ENCODE peak calls at places on chromosomes 13 and 19, in four cellular contexts. One of them, this sample, is unnamed.

GRCh38 chr13:74438911-74439310 is 304.7 kb upstream of the KLF12 start:
- DNase-seq in lower leg skin: no peak
- DNase-seq in adrenal gland: no peak
- DNase-seq in tibial nerve: no peak
- DNase-seq in this sample: no peak

GRCh38 chr13:36359301-36359950 is 13.2 kb upstream of the SPART start:
- DNase-seq in lower leg skin: no peak
- DNase-seq in adrenal gland: peak
- DNase-seq in tibial nerve: no peak
- DNase-seq in this sample: no peak

GRCh38 chr13:89920461-89920860 is 1427.0 kb upstream of the MIR17HG start:
- DNase-seq in lower leg skin: no peak
- DNase-seq in adrenal gland: no peak
- DNase-seq in tibial nerve: no peak
- DNase-seq in this sample: no peak

GRCh38 chr13:46622918-46623256 is 69.9 kb downstream of the LRCH1 start:
- DNase-seq in lower leg skin: no peak
- DNase-seq in adrenal gland: peak
- DNase-seq in tibial nerve: no peak
- DNase-seq in this sample: peak

GRCh38 chr19:44795398-44795987 is 13.4 kb upstream of the BCAM start:
- DNase-seq in lower leg skin: no peak
- DNase-seq in adrenal gland: no peak
- DNase-seq in tibial nerve: no peak
- DNase-seq in this sample: no peak

GRCh38 chr19:14112809-14113385 is 4.7 kb downstream of the PRKACA start:
- DNase-seq in lower leg skin: no peak
- DNase-seq in adrenal gland: peak
- DNase-seq in tibial nerve: peak
- DNase-seq in this sample: no peak

GRCh38 chr13:30453727-30454126 is 12.0 kb downstream of the HMGB1 start:
- DNase-seq in lower leg skin: no peak
- DNase-seq in adrenal gland: no peak
- DNase-seq in tibial nerve: no peak
- DNase-seq in this sample: no peak

GRCh38 chr19:49585023-49585422 is 3.9 kb downstream of the PRRG2 start:
- DNase-seq in lower leg skin: no peak
- DNase-seq in adrenal gland: no peak
- DNase-seq in tibial nerve: no peak
- DNase-seq in this sample: no peak

GRCh38 chr19:55599468-55600335 is at the start of the genes FIZ1 and ZNF524:
- DNase-seq in lower leg skin: peak
- DNase-seq in adrenal gland: peak
- DNase-seq in tibial nerve: peak
- DNase-seq in this sample: peak
- TF ChIP-seq POLR2A in lower leg skin: no peak
- TF ChIP-seq POLR2A in adrenal gland: no peak
- TF ChIP-seq POLR2A in tibial nerve: no peak
- TF ChIP-seq POLR2A in this sample: no peak

GRCh38 chr19:34135401-34135800 is 36.9 kb upstream of the LSM14A start:
- DNase-seq in lower leg skin: peak
- DNase-seq in adrenal gland: no peak
- DNase-seq in tibial nerve: no peak
- DNase-seq in this sample: no peak

GRCh38 chr19:34135033-34135370 is 37.3 kb upstream of the LSM14A start:
- DNase-seq in lower leg skin: peak
- DNase-seq in adrenal gland: no peak
- DNase-seq in tibial nerve: no peak
- DNase-seq in this sample: peak

GRCh38 chr19:34131100-34131499 is 41.2 kb upstream of the LSM14A start:
- DNase-seq in lower leg skin: peak
- DNase-seq in adrenal gland: no peak
- DNase-seq in tibial nerve: no peak
- DNase-seq in this sample: no peak

GRCh38 chr19:34136127-34136526 is 36.2 kb upstream of the LSM14A start:
- DNase-seq in lower leg skin: peak
- DNase-seq in adrenal gland: no peak
- DNase-seq in tibial nerve: no peak
- DNase-seq in this sample: no peak

DNA sequence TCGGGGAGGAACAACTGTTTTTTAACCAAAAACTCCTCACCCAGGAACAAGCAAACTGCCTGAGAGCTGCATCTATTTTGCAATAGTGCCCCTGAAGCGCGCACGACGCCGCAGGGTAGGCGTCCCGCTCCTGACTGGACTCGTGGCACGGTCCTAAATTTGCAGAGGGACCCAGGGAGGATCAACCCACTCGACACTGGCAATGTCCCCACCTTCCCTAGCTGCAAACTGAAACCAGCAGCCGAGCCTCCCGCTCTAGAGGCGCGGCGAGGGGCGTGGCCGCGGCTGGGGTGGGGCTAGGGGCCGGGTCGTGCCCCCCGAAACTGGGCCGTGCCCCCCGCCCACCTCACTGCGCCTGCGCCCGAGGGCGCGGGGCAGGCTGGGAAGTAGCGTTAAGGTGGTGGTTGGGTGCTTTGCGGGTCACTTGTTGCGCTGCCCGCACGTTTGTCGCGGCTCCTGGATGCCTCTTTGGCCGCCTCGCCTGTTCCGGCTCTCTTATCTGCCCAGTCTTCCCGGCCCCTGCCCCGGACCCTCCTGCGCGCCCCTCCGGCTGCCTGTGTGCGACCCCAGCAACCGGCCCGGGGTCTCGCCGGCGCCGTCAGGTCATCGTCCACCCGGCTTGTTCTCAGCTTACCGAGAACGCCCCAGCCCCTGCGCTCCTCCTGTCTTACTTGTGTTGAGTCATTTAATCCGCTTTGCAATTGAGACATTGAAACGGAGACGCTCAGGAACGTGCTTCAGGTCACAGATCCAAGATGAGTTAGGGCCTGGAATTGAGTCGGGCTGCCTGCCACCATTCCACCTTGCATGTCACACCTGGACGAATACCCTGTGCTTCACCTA is 37.9 kb upstream of the LSM14A start:
- DNase-seq in lower leg skin: peak
- DNase-seq in adrenal gland: peak
- DNase-seq in tibial nerve: peak
- DNase-seq in this sample: peak
- TF ChIP-seq POLR2A in lower leg skin: no peak
- TF ChIP-seq POLR2A in adrenal gland: peak
- TF ChIP-seq POLR2A in tibial nerve: peak
- TF ChIP-seq POLR2A in this sample: peak

GRCh38 chr19:41325640-41325946 is 15.6 kb downstream of the CCDC97 start:
- DNase-seq in lower leg skin: no peak
- DNase-seq in adrenal gland: no peak
- DNase-seq in tibial nerve: no peak
- DNase-seq in this sample: no peak

GRCh38 chr19:41324231-41324702 is 14.3 kb downstream of the CCDC97 start:
- DNase-seq in lower leg skin: no peak
- DNase-seq in adrenal gland: no peak
- DNase-seq in tibial nerve: no peak
- DNase-seq in this sample: no peak

GRCh38 chr19:41325947-41326706 is 16.2 kb downstream of the CCDC97 start:
- DNase-seq in lower leg skin: no peak
- DNase-seq in adrenal gland: no peak
- DNase-seq in tibial nerve: no peak
- DNase-seq in this sample: peak

GRCh38 chr19:41323430-41324125 is 13.6 kb downstream of the CCDC97 start:
- DNase-seq in lower leg skin: peak
- DNase-seq in adrenal gland: peak
- DNase-seq in tibial nerve: peak
- DNase-seq in this sample: peak

GRCh38 chr19:41324921-41325639 is 15.1 kb downstream of the CCDC97 start:
- DNase-seq in lower leg skin: peak
- DNase-seq in adrenal gland: peak
- DNase-seq in tibial nerve: no peak
- DNase-seq in this sample: peak
- TF ChIP-seq POLR2A in lower leg skin: no peak
- TF ChIP-seq POLR2A in adrenal gland: no peak
- TF ChIP-seq POLR2A in tibial nerve: no peak
- TF ChIP-seq POLR2A in this sample: peak

GRCh38 chr19:16000024-16000687 is 51.3 kb downstream of the OR10H4 start:
- DNase-seq in lower leg skin: no peak
- DNase-seq in adrenal gland: no peak
- DNase-seq in tibial nerve: no peak
- DNase-seq in this sample: no peak

GRCh38 chr19:16002985-16003384 is 54.2 kb downstream of the OR10H4 start:
- DNase-seq in lower leg skin: no peak
- DNase-seq in adrenal gland: no peak
- DNase-seq in tibial nerve: no peak
- DNase-seq in this sample: no peak

GRCh38 chr19:16001481-16002312 is 52.9 kb downstream of the OR10H4 start:
- DNase-seq in lower leg skin: no peak
- DNase-seq in adrenal gland: no peak
- DNase-seq in tibial nerve: no peak
- DNase-seq in this sample: no peak

GRCh38 chr19:16005925-16006324 is 57.1 kb downstream of the OR10H4 start:
- DNase-seq in lower leg skin: no peak
- DNase-seq in adrenal gland: no peak
- DNase-seq in tibial nerve: no peak
- DNase-seq in this sample: no peak

GRCh38 chr19:16002380-16002779 is 53.6 kb downstream of the OR10H4 start:
- DNase-seq in lower leg skin: no peak
- DNase-seq in adrenal gland: no peak
- DNase-seq in tibial nerve: no peak
- DNase-seq in this sample: no peak
- TF ChIP-seq POLR2A in lower leg skin: no peak
- TF ChIP-seq POLR2A in adrenal gland: no peak
- TF ChIP-seq POLR2A in tibial nerve: no peak
- TF ChIP-seq POLR2A in this sample: no peak

GRCh38 chr19:3572855-3573161 is at the start of gene HMG20B:
- DNase-seq in lower leg skin: no peak
- DNase-seq in adrenal gland: no peak
- DNase-seq in tibial nerve: no peak
- DNase-seq in this sample: no peak
- TF ChIP-seq POLR2A in lower leg skin: no peak
- TF ChIP-seq POLR2A in adrenal gland: peak
- TF ChIP-seq POLR2A in tibial nerve: peak
- TF ChIP-seq POLR2A in this sample: no peak

DNA sequence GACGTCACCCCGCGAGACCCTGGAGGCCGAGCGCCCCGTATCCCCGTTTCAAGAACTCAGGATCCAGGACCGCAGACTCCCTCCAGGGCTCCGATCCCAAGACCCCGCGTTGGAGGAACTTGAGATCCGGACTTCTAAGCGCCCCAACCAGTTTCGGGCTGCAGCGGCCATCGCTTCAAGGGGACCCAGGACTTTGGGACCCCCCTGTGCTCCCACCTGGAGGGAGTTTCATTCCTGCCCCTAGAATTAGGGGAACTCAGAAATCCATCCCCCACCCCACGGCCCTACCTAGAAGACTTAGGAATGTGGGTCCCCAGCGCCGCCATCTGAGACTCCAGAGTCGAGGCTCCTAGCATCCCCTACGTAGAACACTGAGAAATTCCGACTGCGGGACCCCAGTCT is 399 bp downstream of the PLEKHG2 start:
- DNase-seq in lower leg skin: peak
- DNase-seq in adrenal gland: no peak
- DNase-seq in tibial nerve: no peak
- DNase-seq in this sample: peak
- TF ChIP-seq POLR2A in lower leg skin: no peak
- TF ChIP-seq POLR2A in adrenal gland: no peak
- TF ChIP-seq POLR2A in tibial nerve: no peak
- TF ChIP-seq POLR2A in this sample: no peak

GRCh38 chr19:4581381-4582111 is 22.1 kb upstream of the SEMA6B start:
- DNase-seq in lower leg skin: no peak
- DNase-seq in adrenal gland: peak
- DNase-seq in tibial nerve: no peak
- DNase-seq in this sample: no peak
- TF ChIP-seq POLR2A in lower leg skin: no peak
- TF ChIP-seq POLR2A in adrenal gland: no peak
- TF ChIP-seq POLR2A in tibial nerve: no peak
- TF ChIP-seq POLR2A in this sample: no peak

GRCh38 chr13:71759506-71760225 is 107.3 kb downstream of the DACH1 start:
- DNase-seq in lower leg skin: no peak
- DNase-seq in adrenal gland: no peak
- DNase-seq in tibial nerve: no peak
- DNase-seq in this sample: no peak

GRCh38 chr13:71754407-71754974 is 112.5 kb downstream of the DACH1 start:
- DNase-seq in lower leg skin: no peak
- DNase-seq in adrenal gland: no peak
- DNase-seq in tibial nerve: no peak
- DNase-seq in this sample: no peak

GRCh38 chr13:71760226-71760591 is 106.8 kb downstream of the DACH1 start:
- DNase-seq in lower leg skin: no peak
- DNase-seq in adrenal gland: no peak
- DNase-seq in tibial nerve: no peak
- DNase-seq in this sample: no peak

DNA sequence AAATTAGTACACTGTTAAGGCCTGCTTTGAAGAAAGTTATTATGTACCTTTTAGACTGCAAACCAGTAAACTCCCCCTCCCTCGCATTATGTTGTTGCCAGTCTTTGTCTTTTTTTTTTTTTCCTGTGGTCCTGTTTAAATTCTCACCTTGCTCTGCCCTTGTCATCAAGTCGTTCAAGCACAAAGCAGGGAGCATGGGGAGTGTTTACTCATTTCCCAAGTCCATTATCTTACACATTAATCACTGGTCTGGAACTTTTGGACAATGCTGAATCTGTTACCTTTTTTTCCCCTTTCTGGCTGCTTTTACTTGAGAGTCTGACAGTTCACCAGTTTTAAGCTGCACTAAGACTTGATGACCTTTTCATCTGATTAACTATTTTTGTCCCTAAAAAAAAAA is 108.2 kb downstream of the DACH1 start:
- DNase-seq in lower leg skin: no peak
- DNase-seq in adrenal gland: no peak
- DNase-seq in tibial nerve: no peak
- DNase-seq in this sample: no peak
- TF ChIP-seq POLR2A in lower leg skin: no peak
- TF ChIP-seq POLR2A in adrenal gland: no peak
- TF ChIP-seq POLR2A in tibial nerve: no peak
- TF ChIP-seq POLR2A in this sample: no peak